ENCODE peak calls at places on chromosome 12, in five cellular contexts. M is cardiac muscle cell, A is tibial artery, L is left ventricle myocardium inferior, T is transverse colon. S is an unnamed sample.

GRCh38 chr12:25775968-25776367 is 182.5 kb upstream of the RASSF8 start:
- DNase-seq in M (no peak), A (no peak), L (no peak), T (no peak), S (no peak)

GRCh38 chr12:32191445-32191844 is 84.8 kb downstream of the BICD1 start:
- DNase-seq in M (no peak), A (no peak), L (no peak), T (no peak), S (no peak)

GRCh38 chr12:13164271-13164670 is 32.3 kb upstream of the EMP1 start:
- DNase-seq in M (no peak), A (no peak), L (no peak), T (no peak), S (no peak)

GRCh38 chr12:109760031-109760929 is 46.7 kb downstream of the FAM222A start:
- DNase-seq in M (no peak), A (peak; percentile 19), L (peak; percentile 66), T (peak; percentile 50), S (peak; percentile 64)

GRCh38 chr12:95674631-95675030 is 115.9 kb downstream of the NTN4 start:
- DNase-seq in M (peak; percentile 68), A (no peak), L (no peak), T (no peak), S (peak; percentile 57)

GRCh38 chr12:76020731-76021672 is 10.6 kb downstream of the PHLDA1 start:
- DNase-seq in M (no peak), A (no peak), L (no peak), T (peak; percentile 20), S (no peak)

GRCh38 chr12:42660968-42661937 is 71.7 kb upstream of the PRICKLE1 start:
- DNase-seq in M (no peak), A (no peak), L (no peak), T (no peak), S (no peak)

GRCh38 chr12:115504241-115504941 is 773.1 kb downstream of the MED13L start:
- DNase-seq in M (no peak), A (no peak), L (peak; percentile 21), T (no peak), S (peak; percentile 55)

GRCh38 chr12:109773384-109774011 is 59.7 kb downstream of the TRPV4 start:
- DNase-seq in M (no peak), A (no peak), L (no peak), T (peak; percentile 25), S (no peak)

GRCh38 chr12:101794574-101794973 is 36.2 kb downstream of the GNPTAB start:
- DNase-seq in M (no peak), A (no peak), L (no peak), T (no peak), S (no peak)

GRCh38 chr12:114414031-114414865 is 8.3 kb upstream of the TBX5 start:
- DNase-seq in M (peak; percentile 56), A (no peak), L (no peak), T (no peak), S (no peak)

GRCh38 chr12:124422570-124423523 is 128.0 kb downstream of the RFLNA start:
- DNase-seq in M (no peak), A (peak; percentile 92), L (peak; percentile 95), T (peak; percentile 92), S (peak; percentile 94)

GRCh38 chr12:32897688-32898573 is 1.4 kb upstream of the PKP2 start:
- DNase-seq in M (no peak), A (no peak), L (no peak), T (no peak), S (no peak)

GRCh38 chr12:57829025-57829777 is 10.7 kb upstream of the AVIL start:
- DNase-seq in M (no peak), A (no peak), L (no peak), T (no peak), S (no peak)

GRCh38 chr12:57826966-57827365 is 8.4 kb upstream of the AVIL start:
- DNase-seq in M (no peak), A (no peak), L (no peak), T (no peak), S (no peak)

GRCh38 chr12:57833672-57834071 is 12.9 kb downstream of the CTDSP2 start:
- DNase-seq in M (no peak), A (no peak), L (no peak), T (no peak), S (no peak)

GRCh38 chr12:57832966-57833365 is 13.6 kb downstream of the CTDSP2 start:
- DNase-seq in M (peak; percentile 28), A (no peak), L (no peak), T (no peak), S (no peak)

DNA sequence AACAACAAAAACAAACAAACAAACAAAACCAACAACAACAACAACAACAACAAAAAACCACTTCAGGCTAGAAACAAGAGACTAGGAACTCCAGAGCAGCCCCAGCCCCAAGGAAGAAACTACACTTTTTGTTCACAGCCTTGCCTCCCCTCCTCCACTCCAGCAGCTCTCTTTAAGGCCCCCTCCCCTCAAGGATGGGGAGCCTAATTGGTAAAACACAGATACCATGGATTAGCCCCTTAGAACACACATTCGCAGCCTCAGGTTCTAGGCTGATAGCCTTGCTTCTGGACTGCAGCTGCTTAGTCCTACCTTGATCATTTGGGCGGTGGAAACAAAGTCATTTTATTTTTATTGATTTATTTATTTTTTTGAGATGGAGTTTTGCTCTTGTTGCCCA is 11.9 kb upstream of the AVIL start:
- DNase-seq in M (no peak), A (no peak), L (no peak), T (no peak), S (no peak)
- H3K4me1 ChIP-seq in M (peaks cover 32% of the 10 kb centered on the region), A (peaks cover 95% of the 10 kb centered on the region), L (peaks cover 96% of the 10 kb centered on the region), T (peaks cover 45% of the 10 kb centered on the region), S (peaks cover 71% of the 10 kb centered on the region)

GRCh38 chr12:34190054-34190453 is 167.8 kb downstream of the ALG10 start:
- DNase-seq in M (no peak), A (no peak), L (no peak), T (no peak), S (no peak)

GRCh38 chr12:34186492-34186891 is 164.2 kb downstream of the ALG10 start:
- DNase-seq in M (no peak), A (no peak), L (no peak), T (no peak), S (no peak)

GRCh38 chr12:34188974-34189373 is 166.7 kb downstream of the ALG10 start:
- DNase-seq in M (no peak), A (no peak), L (no peak), T (no peak), S (no peak)
- H3K9me3 ChIP-seq in M (no peaks in the 10 kb centered on the region), A (no peaks in the 10 kb centered on the region), L (no peaks in the 10 kb centered on the region), T (no peaks in the 10 kb centered on the region), S (no peaks in the 10 kb centered on the region)

GRCh38 chr12:62725781-62726180 is 209.2 kb downstream of the PPM1H start:
- DNase-seq in M (no peak), A (no peak), L (no peak), T (no peak), S (no peak)
- H3K4me1 ChIP-seq in M (no peaks in the 10 kb centered on the region), A (peaks cover 40% of the 10 kb centered on the region), L (peaks cover 27% of the 10 kb centered on the region), T (no peaks in the 10 kb centered on the region), S (peaks cover 6% of the 10 kb centered on the region)

GRCh38 chr12:126668961-126669360 is 1598.0 kb upstream of the TMEM132C start:
- DNase-seq in M (no peak), A (no peak), L (no peak), T (no peak), S (no peak)
- H3K9me3 ChIP-seq in M (no peaks in the 10 kb centered on the region), A (no peaks in the 10 kb centered on the region), L (peaks cover 15% of the 10 kb centered on the region), T (peaks cover 9% of the 10 kb centered on the region), S (peaks cover 20% of the 10 kb centered on the region)

DNA sequence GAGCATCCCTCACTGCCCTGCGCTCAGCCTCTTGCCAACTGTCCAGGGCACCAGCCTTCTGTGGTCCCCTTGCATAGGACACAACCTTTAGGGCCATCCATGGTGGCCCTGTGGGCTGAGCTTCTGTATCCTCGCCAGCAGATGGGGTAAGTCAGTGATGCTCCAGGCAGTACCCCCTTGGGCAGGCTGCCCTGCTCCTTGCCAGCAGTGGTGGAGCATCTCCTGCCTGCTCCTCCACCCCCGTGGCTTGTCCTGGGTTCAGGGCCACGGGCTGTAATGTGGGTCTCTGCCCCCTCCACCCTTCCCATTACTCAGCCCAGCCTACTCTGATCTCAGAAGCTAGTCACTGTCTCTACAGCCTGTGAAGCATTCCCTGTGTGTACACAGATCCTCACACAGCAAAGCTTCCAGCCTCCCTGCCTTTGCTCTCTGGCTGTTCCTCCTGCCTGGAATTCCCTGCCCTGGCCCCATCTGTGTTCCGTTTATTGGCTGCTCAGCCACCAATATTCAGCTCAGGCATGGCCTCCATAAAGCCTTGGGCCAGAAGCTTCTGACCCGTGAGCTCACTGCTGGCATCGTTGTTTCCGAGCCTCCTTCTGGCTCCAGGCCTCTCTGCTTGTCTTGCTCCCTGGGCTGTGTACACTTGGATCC is 177.2 kb upstream of the PRMT8 start:
- DNase-seq in M (peak; percentile 45), A (no peak), L (no peak), T (no peak), S (no peak)
- H3K4me1 ChIP-seq in M (no peaks in the 10 kb centered on the region), A (peaks cover 10% of the 10 kb centered on the region), L (peaks cover 42% of the 10 kb centered on the region), T (no peaks in the 10 kb centered on the region), S (peaks cover 16% of the 10 kb centered on the region)

GRCh38 chr12:30395190-30395589 is 300.5 kb downstream of the IPO8 start:
- DNase-seq in M (no peak), A (no peak), L (no peak), T (no peak), S (no peak)
- H3K9me3 ChIP-seq in M (no peaks in the 10 kb centered on the region), A (no peaks in the 10 kb centered on the region), L (peaks cover 28% of the 10 kb centered on the region), T (no peaks in the 10 kb centered on the region), S (peaks cover 19% of the 10 kb centered on the region)

GRCh38 chr12:106300761-106301160 is 1.8 kb upstream of the TCP11L2 start:
- DNase-seq in M (no peak), A (no peak), L (no peak), T (no peak), S (no peak)
- H3K4me1 ChIP-seq in M (peaks cover 20% of the 10 kb centered on the region), A (peaks cover 38% of the 10 kb centered on the region), L (peaks cover 69% of the 10 kb centered on the region), T (peaks cover 5% of the 10 kb centered on the region), S (peaks cover 44% of the 10 kb centered on the region)

S was measured in heart right ventricle.